ENCODE peak calls at places on chromosomes 5 and 9, in nine cellular contexts. P, W, V, G, F, O, C, R and M are unnamed samples.

GRCh38 chr5:36494756-36495637 is 111.4 kb upstream of the SLC1A3 start:
- DNase-seq in P (peak; percentile 92), F (no peak), C (no peak), G (peak; percentile 33), O (no peak), V (no peak), W (no peak), R (no peak), M (no peak)

GRCh38 chr9:97638666-97639065 is 5.0 kb downstream of the NCBP1 start:
- DNase-seq in G (no peak), W (no peak), R (no peak), P (no peak), F (no peak), V (no peak), O (no peak), C (no peak), M (no peak)

GRCh38 chr9:116153765-116154333 is at the start of gene PAPPA:
- DNase-seq in W (no peak), O (no peak), C (no peak), F (no peak), R (no peak), V (no peak), G (no peak), P (no peak), M (no peak)

GRCh38 chr5:38011641-38012188 is 171.9 kb upstream of the GDNF start:
- DNase-seq in G (no peak), V (no peak), O (no peak), R (no peak), P (no peak), F (no peak), W (no peak), C (no peak), M (no peak)

GRCh38 chr5:88861213-88861612 is 21.8 kb downstream of the MEF2C start:
- DNase-seq in W (no peak), C (no peak), V (no peak), P (peak; percentile 9), F (no peak), R (no peak), O (no peak), G (no peak), M (no peak)

GRCh38 chr5:50593681-50594080 is 72.8 kb upstream of the PARP8 start:
- DNase-seq in F (no peak), W (no peak), C (no peak), P (no peak), O (no peak), V (no peak), G (no peak), R (no peak), M (no peak)

GRCh38 chr5:31860726-31861432 is 221.9 kb downstream of the PDZD2 start:
- DNase-seq in C (no peak), W (no peak), F (no peak), O (no peak), R (peak; percentile 25), G (no peak), V (no peak), P (peak; percentile 15), M (no peak)

GRCh38 chr5:114438471-114438870 is 76.6 kb downstream of the KCNN2 start:
- DNase-seq in O (no peak), V (no peak), R (no peak), C (no peak), F (no peak), G (no peak), P (no peak), W (no peak), M (no peak)

GRCh38 chr9:2637390-2637789 is 15.8 kb downstream of the VLDLR start:
- DNase-seq in F (no peak), O (no peak), V (no peak), R (no peak), W (no peak), P (no peak), G (no peak), C (no peak), M (no peak)

GRCh38 chr5:154706416-154706815 is 48.8 kb upstream of the LARP1 start:
- DNase-seq in G (no peak), C (no peak), O (no peak), W (no peak), F (no peak), V (no peak), R (no peak), P (no peak), M (no peak)

GRCh38 chr9:104831681-104832080 is 67.8 kb downstream of the NIPSNAP3B start:
- DNase-seq in R (peak; percentile 72), O (no peak), W (no peak), P (peak; percentile 70), V (no peak), G (peak; percentile 86), C (no peak), F (no peak), M (no peak)

GRCh38 chr5:59458321-59458720 is 435.2 kb downstream of the PDE4D start:
- DNase-seq in G (no peak), F (no peak), R (no peak), O (no peak), V (no peak), C (no peak), P (no peak), W (no peak), M (no peak)

GRCh38 chr9:36486454-36486932 is 86.2 kb upstream of the MELK start:
- DNase-seq in G (no peak), W (no peak), P (peak; percentile 28), O (no peak), R (peak; percentile 6), F (no peak), C (peak; percentile 34), V (no peak), M (no peak)

GRCh38 chr5:168106008-168106761 is 185.3 kb upstream of the WWC1 start:
- DNase-seq in G (peak; percentile 78), R (peak; percentile 89), V (no peak), P (peak; percentile 95), C (no peak), F (no peak), O (no peak), W (no peak), M (no peak)

GRCh38 chr9:134970719-134971118 is 53.0 kb upstream of the FCN1 start:
- DNase-seq in W (no peak), C (no peak), O (no peak), F (no peak), G (no peak), V (no peak), R (no peak), P (no peak), M (no peak)

GRCh38 chr9:106820866-106821265 is 42.1 kb upstream of the ZNF462 start:
- DNase-seq in W (no peak), V (no peak), O (no peak), P (no peak), C (no peak), G (no peak), R (no peak), F (no peak), M (no peak)

GRCh38 chr9:31808770-31809169 is 575.7 kb upstream of the ACO1 start:
- DNase-seq in V (no peak), O (no peak), F (no peak), G (no peak), R (no peak), W (no peak), C (no peak), P (no peak), M (no peak)

GRCh38 chr9:68973619-68974018 is 40.3 kb downstream of the PRKACG start:
- DNase-seq in O (no peak), V (no peak), P (no peak), W (no peak), G (no peak), F (no peak), R (no peak), C (no peak), M (no peak)

GRCh38 chr5:125450803-125451202 is 704.4 kb upstream of the ZNF608 start:
- DNase-seq in G (no peak), R (no peak), F (no peak), W (no peak), O (no peak), V (no peak), P (peak; percentile 17), C (no peak), M (no peak)

GRCh38 chr5:176661676-176662075 is 14.4 kb downstream of the TSPAN17 start:
- DNase-seq in G (no peak), P (no peak), R (no peak), O (no peak), W (no peak), F (no peak), C (no peak), V (no peak), M (no peak)

GRCh38 chr5:89087128-89087527 is 204.1 kb upstream of the MEF2C start:
- DNase-seq in F (no peak), C (no peak), R (no peak), O (no peak), P (no peak), W (no peak), G (no peak), V (no peak), M (no peak)

GRCh38 chr5:121503111-121503840 is 348.4 kb upstream of the FTMT start:
- DNase-seq in F (no peak), V (peak; percentile 8), O (no peak), W (no peak), G (no peak), C (peak; percentile 21), P (no peak), R (peak; percentile 1), M (peak; percentile 31)

GRCh38 chr5:2621631-2622030 is 129.8 kb downstream of the IRX2 start:
- DNase-seq in O (no peak), R (no peak), C (no peak), P (no peak), F (no peak), G (no peak), W (no peak), V (no peak), M (no peak)